ENCODE peak calls at places on chromosomes 11 and 22, in nine cellular contexts. One of them, this sample, is unnamed.
A peak's percentile ranks its signal among the peaks of the same experiment; 100 is the strongest.

GRCh38 chr11:15714641-15715399 is 600.1 kb downstream of the INSC start:
- DNase-seq in T follicular helper cell: no peak
- DNase-seq in mucosa of descending colon: no peak
- DNase-seq in mucosa of gallbladder: no peak
- DNase-seq in substantia nigra: no peak
- DNase-seq in psoas muscle: no peak
- DNase-seq in RPMI7951: no peak
- DNase-seq in tibial artery: no peak
- DNase-seq in Ammon's horn: no peak
- DNase-seq in this sample: no peak

GRCh38 chr11:111909378-111909777 is 2.2 kb downstream of the CRYAB start:
- DNase-seq in T follicular helper cell: no peak
- DNase-seq in mucosa of descending colon: no peak
- DNase-seq in mucosa of gallbladder: no peak
- DNase-seq in substantia nigra: no peak
- DNase-seq in psoas muscle: no peak
- DNase-seq in RPMI7951: no peak
- DNase-seq in tibial artery: no peak
- DNase-seq in Ammon's horn: peak; percentile 8
- DNase-seq in this sample: no peak

GRCh38 chr22:33438273-33438672 is 380.1 kb upstream of the SYN3 start:
- DNase-seq in T follicular helper cell: no peak
- DNase-seq in mucosa of descending colon: no peak
- DNase-seq in mucosa of gallbladder: no peak
- DNase-seq in substantia nigra: no peak
- DNase-seq in psoas muscle: no peak
- DNase-seq in RPMI7951: peak; percentile 67
- DNase-seq in tibial artery: no peak
- DNase-seq in Ammon's horn: peak; percentile 27
- DNase-seq in this sample: peak; percentile 74

GRCh38 chr11:3947084-3947483 is 91.6 kb downstream of the STIM1 start:
- DNase-seq in T follicular helper cell: peak; percentile 24
- DNase-seq in mucosa of descending colon: peak; percentile 56
- DNase-seq in mucosa of gallbladder: peak; percentile 50
- DNase-seq in substantia nigra: no peak
- DNase-seq in psoas muscle: no peak
- DNase-seq in RPMI7951: peak; percentile 65
- DNase-seq in tibial artery: no peak
- DNase-seq in Ammon's horn: no peak
- DNase-seq in this sample: peak; percentile 89

GRCh38 chr11:82004537-82005213 is 729.0 kb downstream of the FAM181B start:
- DNase-seq in T follicular helper cell: no peak
- DNase-seq in mucosa of descending colon: no peak
- DNase-seq in mucosa of gallbladder: no peak
- DNase-seq in substantia nigra: no peak
- DNase-seq in psoas muscle: no peak
- DNase-seq in RPMI7951: no peak
- DNase-seq in tibial artery: no peak
- DNase-seq in Ammon's horn: no peak
- DNase-seq in this sample: no peak

GRCh38 chr11:95699631-95700470 is 89.7 kb downstream of the FAM76B start:
- DNase-seq in T follicular helper cell: no peak
- DNase-seq in mucosa of descending colon: no peak
- DNase-seq in mucosa of gallbladder: no peak
- DNase-seq in substantia nigra: no peak
- DNase-seq in psoas muscle: no peak
- DNase-seq in RPMI7951: peak; percentile 14
- DNase-seq in tibial artery: no peak
- DNase-seq in Ammon's horn: peak; percentile 19
- DNase-seq in this sample: no peak

GRCh38 chr11:114059984-114060401 is 482 bp downstream of the ZBTB16 start:
- DNase-seq in T follicular helper cell: no peak
- DNase-seq in mucosa of descending colon: peak; percentile 56
- DNase-seq in mucosa of gallbladder: no peak
- DNase-seq in substantia nigra: peak; percentile 53
- DNase-seq in psoas muscle: peak; percentile 76
- DNase-seq in RPMI7951: no peak
- DNase-seq in tibial artery: no peak
- DNase-seq in Ammon's horn: no peak
- DNase-seq in this sample: no peak

GRCh38 chr11:118194835-118195627 is 18.6 kb upstream of the SCN2B start:
- DNase-seq in T follicular helper cell: no peak
- DNase-seq in mucosa of descending colon: peak; percentile 89
- DNase-seq in mucosa of gallbladder: peak; percentile 93
- DNase-seq in substantia nigra: peak; percentile 74
- DNase-seq in psoas muscle: peak; percentile 91
- DNase-seq in RPMI7951: peak; percentile 80
- DNase-seq in tibial artery: peak; percentile 77
- DNase-seq in Ammon's horn: peak; percentile 90
- DNase-seq in this sample: peak; percentile 84

GRCh38 chr11:68287419-68287818 is 15.6 kb upstream of the C11orf24 start:
- DNase-seq in T follicular helper cell: no peak
- DNase-seq in mucosa of descending colon: no peak
- DNase-seq in mucosa of gallbladder: no peak
- DNase-seq in substantia nigra: no peak
- DNase-seq in psoas muscle: no peak
- DNase-seq in RPMI7951: no peak
- DNase-seq in tibial artery: no peak
- DNase-seq in Ammon's horn: no peak
- DNase-seq in this sample: no peak

GRCh38 chr11:90222152-90222458 is 744 bp downstream of the CHORDC1 start:
- DNase-seq in T follicular helper cell: no peak
- DNase-seq in mucosa of descending colon: no peak
- DNase-seq in mucosa of gallbladder: no peak
- DNase-seq in substantia nigra: no peak
- DNase-seq in psoas muscle: no peak
- DNase-seq in RPMI7951: no peak
- DNase-seq in tibial artery: no peak
- DNase-seq in Ammon's horn: no peak
- DNase-seq in this sample: no peak

GRCh38 chr11:1181858-1182535 is 24.2 kb downstream of the MUC5AC start:
- DNase-seq in T follicular helper cell: no peak
- DNase-seq in mucosa of descending colon: no peak
- DNase-seq in mucosa of gallbladder: no peak
- DNase-seq in substantia nigra: no peak
- DNase-seq in psoas muscle: no peak
- DNase-seq in RPMI7951: no peak
- DNase-seq in tibial artery: no peak
- DNase-seq in Ammon's horn: no peak
- DNase-seq in this sample: no peak

GRCh38 chr11:103894034-103894433 is 142.4 kb upstream of the DDI1 start:
- DNase-seq in T follicular helper cell: no peak
- DNase-seq in mucosa of descending colon: no peak
- DNase-seq in mucosa of gallbladder: no peak
- DNase-seq in substantia nigra: no peak
- DNase-seq in psoas muscle: no peak
- DNase-seq in RPMI7951: no peak
- DNase-seq in tibial artery: no peak
- DNase-seq in Ammon's horn: no peak
- DNase-seq in this sample: no peak

GRCh38 chr11:86999859-87000753 is 37.6 kb upstream of the TMEM135 start:
- DNase-seq in T follicular helper cell: no peak
- DNase-seq in mucosa of descending colon: no peak
- DNase-seq in mucosa of gallbladder: peak; percentile 51
- DNase-seq in substantia nigra: no peak
- DNase-seq in psoas muscle: no peak
- DNase-seq in RPMI7951: no peak
- DNase-seq in tibial artery: no peak
- DNase-seq in Ammon's horn: no peak
- DNase-seq in this sample: peak; percentile 60

GRCh38 chr11:27720277-27720830 is 20.1 kb upstream of the BDNF start:
- DNase-seq in T follicular helper cell: no peak
- DNase-seq in mucosa of descending colon: peak; percentile 72
- DNase-seq in mucosa of gallbladder: peak; percentile 32
- DNase-seq in substantia nigra: no peak
- DNase-seq in psoas muscle: no peak
- DNase-seq in RPMI7951: peak; percentile 62
- DNase-seq in tibial artery: no peak
- DNase-seq in Ammon's horn: peak; percentile 11
- DNase-seq in this sample: peak; percentile 74

GRCh38 chr11:117839234-117839882 is 14.8 kb upstream of the FXYD2 start:
- DNase-seq in T follicular helper cell: no peak
- DNase-seq in mucosa of descending colon: no peak
- DNase-seq in mucosa of gallbladder: peak; percentile 5
- DNase-seq in substantia nigra: no peak
- DNase-seq in psoas muscle: no peak
- DNase-seq in RPMI7951: no peak
- DNase-seq in tibial artery: no peak
- DNase-seq in Ammon's horn: no peak
- DNase-seq in this sample: no peak

GRCh38 chr11:107018274-107018901 is at the start of gene GUCY1A2:
- DNase-seq in T follicular helper cell: no peak
- DNase-seq in mucosa of descending colon: no peak
- DNase-seq in mucosa of gallbladder: no peak
- DNase-seq in substantia nigra: peak; percentile 47
- DNase-seq in psoas muscle: peak; percentile 48
- DNase-seq in RPMI7951: no peak
- DNase-seq in tibial artery: no peak
- DNase-seq in Ammon's horn: peak; percentile 81
- DNase-seq in this sample: peak; percentile 29

GRCh38 chr11:84828616-84829015 is 798.5 kb downstream of the DLG2 start:
- DNase-seq in T follicular helper cell: no peak
- DNase-seq in mucosa of descending colon: no peak
- DNase-seq in mucosa of gallbladder: no peak
- DNase-seq in substantia nigra: no peak
- DNase-seq in psoas muscle: no peak
- DNase-seq in RPMI7951: no peak
- DNase-seq in tibial artery: no peak
- DNase-seq in Ammon's horn: no peak
- DNase-seq in this sample: no peak

GRCh38 chr11:18540207-18541009 is 13.7 kb upstream of the TSG101 start:
- DNase-seq in T follicular helper cell: no peak
- DNase-seq in mucosa of descending colon: no peak
- DNase-seq in mucosa of gallbladder: no peak
- DNase-seq in substantia nigra: no peak
- DNase-seq in psoas muscle: no peak
- DNase-seq in RPMI7951: peak; percentile 21
- DNase-seq in tibial artery: no peak
- DNase-seq in Ammon's horn: peak; percentile 17
- DNase-seq in this sample: peak; percentile 35

GRCh38 chr22:19974935-19975706 is 33.5 kb upstream of the TXNRD2 start:
- DNase-seq in T follicular helper cell: no peak
- DNase-seq in mucosa of descending colon: no peak
- DNase-seq in mucosa of gallbladder: no peak
- DNase-seq in substantia nigra: no peak
- DNase-seq in psoas muscle: no peak
- DNase-seq in RPMI7951: no peak
- DNase-seq in tibial artery: no peak
- DNase-seq in Ammon's horn: no peak
- DNase-seq in this sample: peak; percentile 19

GRCh38 chr22:35355744-35356420 is 25.0 kb upstream of the HMOX1 start:
- DNase-seq in T follicular helper cell: no peak
- DNase-seq in mucosa of descending colon: no peak
- DNase-seq in mucosa of gallbladder: no peak
- DNase-seq in substantia nigra: no peak
- DNase-seq in psoas muscle: no peak
- DNase-seq in RPMI7951: no peak
- DNase-seq in tibial artery: no peak
- DNase-seq in Ammon's horn: no peak
- DNase-seq in this sample: peak; percentile 52

GRCh38 chr11:64318694-64319420 is 936 bp downstream of the PRDX5 start:
- DNase-seq in T follicular helper cell: no peak
- DNase-seq in mucosa of descending colon: peak; percentile 70
- DNase-seq in mucosa of gallbladder: no peak
- DNase-seq in substantia nigra: no peak
- DNase-seq in psoas muscle: no peak
- DNase-seq in RPMI7951: no peak
- DNase-seq in tibial artery: no peak
- DNase-seq in Ammon's horn: no peak
- DNase-seq in this sample: no peak

GRCh38 chr11:48154162-48154561 is 62.4 kb upstream of the OR4B1 start:
- DNase-seq in T follicular helper cell: no peak
- DNase-seq in mucosa of descending colon: no peak
- DNase-seq in mucosa of gallbladder: no peak
- DNase-seq in substantia nigra: no peak
- DNase-seq in psoas muscle: no peak
- DNase-seq in RPMI7951: peak; percentile 24
- DNase-seq in tibial artery: no peak
- DNase-seq in Ammon's horn: no peak
- DNase-seq in this sample: peak; percentile 49

GRCh38 chr11:93249437-93250210 is 51.8 kb upstream of the SLC36A4 start:
- DNase-seq in T follicular helper cell: no peak
- DNase-seq in mucosa of descending colon: no peak
- DNase-seq in mucosa of gallbladder: no peak
- DNase-seq in substantia nigra: no peak
- DNase-seq in psoas muscle: no peak
- DNase-seq in RPMI7951: no peak
- DNase-seq in tibial artery: no peak
- DNase-seq in Ammon's horn: no peak
- DNase-seq in this sample: no peak

GRCh38 chr11:119491753-119492455 is 68.9 kb upstream of the THY1 start:
- DNase-seq in T follicular helper cell: no peak
- DNase-seq in mucosa of descending colon: no peak
- DNase-seq in mucosa of gallbladder: no peak
- DNase-seq in substantia nigra: no peak
- DNase-seq in psoas muscle: no peak
- DNase-seq in RPMI7951: no peak
- DNase-seq in tibial artery: no peak
- DNase-seq in Ammon's horn: peak; percentile 37
- DNase-seq in this sample: peak; percentile 19

GRCh38 chr22:46213052-46213451 is 37.0 kb downstream of the CDPF1 start:
- DNase-seq in T follicular helper cell: no peak
- DNase-seq in mucosa of descending colon: no peak
- DNase-seq in mucosa of gallbladder: no peak
- DNase-seq in substantia nigra: no peak
- DNase-seq in psoas muscle: no peak
- DNase-seq in RPMI7951: no peak
- DNase-seq in tibial artery: no peak
- DNase-seq in Ammon's horn: no peak
- DNase-seq in this sample: peak; percentile 5

GRCh38 chr22:30860176-30861105 is 108.1 kb downstream of the MORC2 start:
- DNase-seq in T follicular helper cell: no peak
- DNase-seq in mucosa of descending colon: no peak
- DNase-seq in mucosa of gallbladder: no peak
- DNase-seq in substantia nigra: no peak
- DNase-seq in psoas muscle: no peak
- DNase-seq in RPMI7951: no peak
- DNase-seq in tibial artery: peak; percentile 51
- DNase-seq in Ammon's horn: no peak
- DNase-seq in this sample: no peak